ENCODE peak calls at places on chromosomes 3 and 15, in five cellular contexts. W is SK-N-SH, M is HepG2, K is K562, P is GM12878. R is an unnamed sample.

GRCh38 chr15:90036806-90037509 is 35.8 kb downstream of the ZNF710 start:
- DNase-seq in P (no peak), M (no peak), K (no peak), W (no peak), R (no peak)

GRCh38 chr3:156957715-156958114 is 131.6 kb downstream of the LEKR1 start:
- DNase-seq in M (no peak), W (no peak), P (peak; percentile 54), K (no peak), R (no peak)

GRCh38 chr15:26773485-26773877 is 615 bp upstream of the GABRB3 start:
- DNase-seq in M (no peak), W (peak; percentile 86), P (no peak), K (no peak), R (no peak)

GRCh38 chr3:150870406-150870805 is 34.8 kb downstream of the MINDY4B start:
- DNase-seq in P (no peak), M (no peak), W (no peak), K (no peak), R (no peak)

GRCh38 chr15:57213783-57214366 is 162.4 kb upstream of the CGNL1 start:
- DNase-seq in K (peak; percentile 46), M (peak; percentile 41), P (no peak), W (peak; percentile 3), R (peak; percentile 21)

GRCh38 chr15:98034731-98035130 is 74.2 kb downstream of the ARRDC4 start:
- DNase-seq in M (no peak), W (no peak), P (no peak), K (no peak), R (no peak)

GRCh38 chr3:29591579-29591978 is 310.7 kb downstream of the RBMS3 start:
- DNase-seq in K (no peak), W (no peak), M (no peak), P (no peak), R (no peak)

GRCh38 chr15:90013503-90013937 is 12.4 kb downstream of the ZNF710 start:
- DNase-seq in W (no peak), P (no peak), K (no peak), M (no peak), R (no peak)

GRCh38 chr3:128805771-128806170 is 73.6 kb upstream of the ACAD9 start:
- DNase-seq in P (no peak), W (no peak), M (no peak), K (peak; percentile 26), R (no peak)

GRCh38 chr3:128804817-128805166 is 74.6 kb upstream of the ACAD9 start:
- DNase-seq in K (no peak), M (no peak), P (no peak), W (no peak), R (no peak)

GRCh38 chr3:128806588-128806987 is 72.8 kb upstream of the ACAD9 start:
- DNase-seq in P (no peak), M (no peak), W (no peak), K (no peak), R (no peak)

GRCh38 chr3:128807186-128807830 is 72.1 kb upstream of the ACAD9 start:
- DNase-seq in K (no peak), W (no peak), P (no peak), M (no peak), R (no peak)

DNA sequence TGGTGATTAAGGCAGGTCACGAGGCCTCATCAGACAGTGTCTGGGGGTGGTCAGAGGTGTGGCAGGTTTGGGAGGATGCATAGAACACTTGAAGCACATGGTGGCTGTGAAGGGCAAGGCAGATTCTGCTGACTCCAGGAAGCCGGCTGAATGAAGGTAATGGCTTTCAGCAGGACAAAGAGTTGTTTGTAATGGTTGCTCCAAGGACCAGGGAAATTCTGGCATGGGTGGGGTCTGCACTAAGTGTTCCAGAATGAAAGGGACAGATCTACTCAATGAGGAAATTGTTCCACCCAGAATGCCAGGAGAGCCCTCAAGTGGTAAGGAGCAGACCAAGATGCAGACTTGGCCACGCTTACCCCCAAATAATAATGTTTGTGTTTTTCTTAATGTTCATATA is 70.7 kb upstream of the ACAD9 start:
- DNase-seq in M (no peak), K (no peak), P (no peak), W (no peak), R (no peak)
- TF ChIP-seq YY1 in M (no peak), K (no peak), P (no peak), W (no peak), R (no peak)

DNA sequence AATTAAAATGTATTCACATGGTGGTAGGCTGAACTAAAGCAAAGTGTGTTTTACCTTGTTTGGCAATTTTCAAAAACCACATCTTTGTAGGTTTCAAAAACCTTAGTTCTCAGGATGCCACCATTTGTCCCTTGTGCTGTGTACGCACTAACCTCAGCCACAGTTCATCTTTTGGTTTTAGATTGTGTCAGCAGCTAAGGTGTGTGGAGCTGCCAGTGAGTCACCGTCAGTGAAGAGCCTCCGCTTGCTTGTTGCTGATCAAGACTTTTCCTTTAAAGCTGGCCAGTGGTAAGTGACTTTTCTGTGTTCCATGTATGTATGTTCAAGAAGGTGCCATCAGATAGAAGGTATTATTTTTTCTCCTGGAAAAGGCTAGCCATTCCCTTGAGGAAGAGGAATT is 21.1 kb downstream of the OXNAD1 start:
- DNase-seq in K (no peak), M (no peak), P (no peak), W (no peak), R (no peak)
- TF ChIP-seq ZBTB33 in K (no peak), M (no peak), P (no peak), W (no peak), R (no peak)

GRCh38 chr3:102237181-102237580 is 197.6 kb upstream of the ZPLD1 start:
- DNase-seq in W (no peak), M (no peak), P (no peak), K (no peak), R (no peak)
- TF ChIP-seq YY1 in W (no peak), M (no peak), P (no peak), K (no peak), R (no peak)

DNA sequence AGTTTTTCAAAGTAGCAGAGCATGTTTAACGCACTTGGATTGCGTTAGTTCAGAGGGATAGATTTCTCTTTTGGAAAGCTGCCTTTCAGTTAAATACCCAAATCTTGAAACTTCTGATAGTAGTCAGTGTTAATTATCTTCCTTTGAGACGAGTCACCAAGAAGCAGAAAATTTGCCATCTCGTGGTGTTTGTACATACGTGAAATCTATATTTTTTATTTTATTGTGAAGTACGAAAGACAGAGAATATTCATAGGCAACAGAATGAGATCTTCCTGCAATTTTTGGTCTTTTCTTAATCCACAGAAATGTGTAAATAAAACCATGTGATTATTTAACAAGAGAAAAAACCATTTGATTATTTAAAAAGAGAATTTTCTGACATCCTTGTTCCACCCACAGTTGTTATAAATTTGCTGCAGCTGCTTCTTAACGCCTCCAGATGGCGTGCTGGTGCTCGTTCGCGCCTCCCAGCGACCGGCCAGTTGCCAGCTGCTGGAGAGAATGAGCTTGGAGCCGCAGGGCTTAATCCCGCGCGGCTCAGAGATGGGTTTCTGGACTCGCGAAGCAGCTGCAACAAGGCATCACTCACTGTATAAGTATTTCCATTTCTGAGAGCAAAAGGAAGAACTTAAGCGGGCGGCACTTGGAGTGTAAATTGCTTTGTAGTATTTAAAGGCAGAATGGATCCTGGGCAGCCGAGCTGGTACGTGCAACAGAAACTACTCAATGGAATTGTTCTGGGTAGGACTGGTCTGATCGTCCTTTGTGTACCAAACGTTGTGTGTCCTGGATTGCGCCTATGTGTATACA is 10.5 kb upstream of the SLITRK3 start:
- DNase-seq in P (no peak), W (peak; percentile 68), K (peak; percentile 65), M (peak; percentile 64), R (peak; percentile 63)
- TF ChIP-seq ZBTB33 in P (no peak), W (no peak), K (no peak), M (no peak), R (no peak)

GRCh38 chr15:51229907-51230328 is 108.5 kb downstream of the CYP19A1 start:
- DNase-seq in W (peak; percentile 55), P (no peak), M (peak; percentile 8), K (peak; percentile 35), R (no peak)
- TF ChIP-seq YY1 in W (no peak), P (no peak), M (no peak), K (no peak), R (no peak)

GRCh38 chr3:134199240-134199639 is 51.4 kb downstream of the RYK start:
- DNase-seq in W (no peak), K (no peak), M (no peak), P (no peak), R (no peak)

GRCh38 chr3:134198414-134198813 is 52.2 kb downstream of the RYK start:
- DNase-seq in W (no peak), K (no peak), M (no peak), P (no peak), R (no peak)

GRCh38 chr3:134194247-134194646 is 56.4 kb downstream of the RYK start:
- DNase-seq in K (no peak), P (no peak), M (no peak), W (no peak), R (no peak)

GRCh38 chr3:134201201-134202130 is 49.2 kb downstream of the RYK start:
- DNase-seq in K (no peak), M (no peak), W (no peak), P (no peak), R (peak; percentile 85)

GRCh38 chr3:134197681-134198261 is 52.9 kb downstream of the RYK start:
- DNase-seq in M (peak; percentile 48), K (peak; percentile 53), P (peak; percentile 24), W (peak; percentile 48), R (peak; percentile 39)
- TF ChIP-seq ZBTB33 in M (no peak), K (no peak), P (no peak), W (no peak), R (no peak)

GRCh38 chr3:27326211-27326948 is 42.8 kb downstream of the NEK10 start:
- DNase-seq in K (no peak), M (no peak), P (no peak), W (no peak), R (no peak)
- TF ChIP-seq YY1 in K (no peak), M (no peak), P (no peak), W (no peak), R (no peak)

GRCh38 chr15:61050844-61051569 is 178.1 kb downstream of the RORA start:
- DNase-seq in K (no peak), W (no peak), P (no peak), M (no peak), R (no peak)
- TF ChIP-seq ZBTB33 in K (no peak), W (no peak), P (no peak), M (no peak), R (no peak)

R was measured in HCT116.